ENCODE peak calls at places on chromosomes 1 and 21, in seven cellular contexts. S is IMR-90, W is cardiac muscle cell, U is PC-9, N is stomach, M is Caco-2, G is transverse colon. Q is an unnamed sample.

GRCh38 chr1:232426801-232427200 is 203.1 kb downstream of the SIPA1L2 start:
- DNase-seq in U (no peak), M (no peak), N (no peak), G (no peak), W (no peak), S (peak; percentile 83), Q (no peak)

GRCh38 chr1:52748119-52748518 is 21.9 kb downstream of the ZYG11B start:
- DNase-seq in U (no peak), M (no peak), W (peak; percentile 19), G (no peak), S (no peak), N (no peak), Q (no peak)

GRCh38 chr1:6587261-6588005 is 7.6 kb downstream of the ZBTB48 start:
- DNase-seq in M (no peak), U (no peak), N (peak; percentile 57), W (no peak), G (no peak), S (no peak), Q (no peak)

GRCh38 chr1:39525366-39526165 is 34.1 kb downstream of the BMP8A start:
- DNase-seq in S (no peak), N (peak; percentile 40), U (no peak), W (no peak), M (no peak), G (peak; percentile 68), Q (no peak)

GRCh38 chr1:34884961-34885360 is 25.4 kb upstream of the SMIM12 start:
- DNase-seq in N (no peak), M (peak; percentile 38), S (no peak), G (no peak), U (no peak), W (no peak), Q (no peak)

GRCh38 chr1:41799723-41800122 is 119.0 kb downstream of the HIVEP3 start:
- DNase-seq in G (no peak), W (peak; percentile 16), U (no peak), N (no peak), S (peak; percentile 51), M (no peak), Q (no peak)

GRCh38 chr1:3007298-3008147 is 13.7 kb upstream of the ACTRT2 start:
- DNase-seq in G (no peak), W (no peak), S (no peak), M (no peak), N (no peak), U (no peak), Q (no peak)

GRCh38 chr1:64679177-64679576 is 65.7 kb upstream of the RAVER2 start:
- DNase-seq in S (no peak), W (no peak), G (no peak), M (no peak), U (no peak), N (no peak), Q (no peak)

GRCh38 chr1:9882296-9882944 is 27.6 kb downstream of the CTNNBIP1 start:
- DNase-seq in M (no peak), U (no peak), N (no peak), W (no peak), S (no peak), G (no peak), Q (no peak)

GRCh38 chr1:2289607-2290006 is 61.5 kb downstream of the SKI start:
- DNase-seq in M (no peak), G (no peak), W (peak; percentile 56), N (no peak), U (no peak), S (no peak), Q (no peak)

GRCh38 chr1:201536542-201536941 is 2.4 kb upstream of the NAV1 start:
- DNase-seq in W (peak; percentile 75), U (peak; percentile 64), M (no peak), N (no peak), G (peak; percentile 43), S (peak; percentile 92), Q (no peak)

GRCh38 chr1:59478822-59479221 is 181.9 kb downstream of the FGGY start:
- DNase-seq in G (no peak), N (no peak), M (no peak), S (no peak), W (no peak), U (no peak), Q (no peak)

GRCh38 chr1:76093931-76094330 is 19.4 kb downstream of the ST6GALNAC3 start:
- DNase-seq in U (no peak), W (no peak), S (no peak), N (no peak), G (no peak), M (no peak), Q (no peak)

GRCh38 chr1:228097333-228098081 is 5.6 kb downstream of the C1orf35 start:
- DNase-seq in M (no peak), U (no peak), S (no peak), G (no peak), N (peak; percentile 21), W (no peak), Q (no peak)

GRCh38 chr1:83756984-83757717 is 241.8 kb downstream of the TTLL7 start:
- DNase-seq in G (no peak), W (no peak), N (no peak), M (no peak), S (no peak), U (no peak), Q (no peak)

GRCh38 chr21:43287111-43287973 is 118.5 kb downstream of the CRYAA start:
- DNase-seq in G (peak; percentile 60), N (peak; percentile 44), M (no peak), S (no peak), W (no peak), U (peak; percentile 86), Q (no peak)

GRCh38 chr1:6025269-6026094 is 20.2 kb upstream of the KCNAB2 start:
- DNase-seq in S (peak; percentile 21), G (no peak), M (peak; percentile 24), U (peak; percentile 38), W (no peak), N (no peak), Q (no peak)

GRCh38 chr1:170692866-170693575 is 29.1 kb downstream of the PRRX1 start:
- DNase-seq in N (no peak), M (no peak), S (peak; percentile 91), U (no peak), G (no peak), W (peak; percentile 87), Q (no peak)

GRCh38 chr1:231807498-231807897 is 180.9 kb downstream of the DISC1 start:
- DNase-seq in N (no peak), M (no peak), S (no peak), G (no peak), U (no peak), W (no peak), Q (no peak)

GRCh38 chr21:23579573-23579972 is 2027.7 kb downstream of the MRPL39 start:
- DNase-seq in M (no peak), W (no peak), S (no peak), N (no peak), U (no peak), G (no peak), Q (no peak)

GRCh38 chr21:23585419-23585818 is 2021.9 kb downstream of the MRPL39 start:
- DNase-seq in U (no peak), W (no peak), G (no peak), N (no peak), M (no peak), S (no peak), Q (no peak)
- H3K36me3 ChIP-seq in U (no peaks in the 10 kb centered on the region), W (no peaks in the 10 kb centered on the region), G (no peaks in the 10 kb centered on the region), N (no peaks in the 10 kb centered on the region), M (no peaks in the 10 kb centered on the region), S (no peaks in the 10 kb centered on the region), Q (no peaks in the 10 kb centered on the region)

GRCh38 chr1:161864577-161864976 is 98.5 kb downstream of the ATF6 start:
- DNase-seq in W (peak; percentile 55), M (peak; percentile 15), N (no peak), G (no peak), U (no peak), S (peak; percentile 51), Q (no peak)
- TF ChIP-seq CTCF in W (peak; percentile 44), M (peak; percentile 60), N (no peak), G (no peak), U (no peak), S (peak; percentile 56), Q (no peak)

DNA sequence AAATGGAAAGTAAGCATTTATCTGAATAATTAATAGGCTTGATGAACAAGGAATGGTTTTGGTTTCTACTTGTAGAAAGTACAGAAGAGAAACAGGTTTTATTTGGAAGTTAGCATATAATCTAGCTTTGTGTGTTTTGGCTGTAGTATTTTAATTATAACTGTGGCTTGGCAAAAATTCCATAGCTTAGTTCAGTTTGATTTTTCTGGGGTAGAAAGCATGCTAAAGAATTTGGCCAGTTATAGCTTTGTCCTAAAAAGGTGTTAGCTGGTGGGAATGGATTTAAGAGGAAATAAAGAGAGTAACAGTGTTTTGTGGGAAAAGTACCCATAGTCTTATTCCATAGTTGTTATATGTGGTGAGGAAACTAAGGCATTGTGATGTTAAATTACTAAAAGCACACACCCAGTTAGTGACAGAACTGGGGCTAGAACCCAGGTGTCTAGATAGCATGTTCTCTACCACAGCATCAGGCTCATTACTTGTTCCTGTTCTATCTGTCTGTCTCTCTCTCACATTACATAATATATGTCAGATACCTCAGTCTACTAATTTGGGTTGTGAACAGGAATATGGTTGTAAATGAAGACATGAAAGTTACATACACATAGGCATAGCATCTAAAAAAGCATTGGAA is 55.0 kb downstream of the MPZL1 start:
- DNase-seq in S (no peak), U (no peak), N (no peak), M (no peak), W (no peak), G (no peak), Q (no peak)
- H3K36me3 ChIP-seq in S (peaks cover 14% of the 10 kb centered on the region), U (peaks cover 42% of the 10 kb centered on the region), N (peaks cover 68% of the 10 kb centered on the region), M (peaks cover 5% of the 10 kb centered on the region), W (peaks cover 31% of the 10 kb centered on the region), G (peaks cover 16% of the 10 kb centered on the region), Q (no peaks in the 10 kb centered on the region)

DNA sequence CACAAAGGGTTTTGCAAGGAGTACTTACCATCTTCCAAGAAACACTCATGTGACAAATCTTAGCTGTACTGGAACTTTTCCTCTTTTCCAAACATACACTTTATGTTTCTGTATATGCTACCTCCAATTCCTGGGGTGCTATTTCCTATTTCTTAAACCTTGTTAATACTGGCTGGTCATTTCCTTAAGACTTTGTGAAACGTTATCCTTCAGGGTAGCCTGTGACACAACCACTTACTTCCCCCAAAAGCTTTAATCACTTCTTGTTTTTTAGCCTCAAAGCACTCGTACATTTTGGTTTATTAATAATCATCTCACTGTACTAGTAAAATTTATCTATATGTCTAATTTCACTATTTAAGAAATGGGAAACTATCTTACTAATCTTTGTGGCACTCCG is 39.4 kb downstream of the OR10Z1 start:
- DNase-seq in S (no peak), N (no peak), W (no peak), U (no peak), M (no peak), G (no peak), Q (no peak)
- TF ChIP-seq CTCF in S (no peak), N (no peak), W (no peak), U (no peak), M (no peak), G (no peak), Q (no peak)

DNA sequence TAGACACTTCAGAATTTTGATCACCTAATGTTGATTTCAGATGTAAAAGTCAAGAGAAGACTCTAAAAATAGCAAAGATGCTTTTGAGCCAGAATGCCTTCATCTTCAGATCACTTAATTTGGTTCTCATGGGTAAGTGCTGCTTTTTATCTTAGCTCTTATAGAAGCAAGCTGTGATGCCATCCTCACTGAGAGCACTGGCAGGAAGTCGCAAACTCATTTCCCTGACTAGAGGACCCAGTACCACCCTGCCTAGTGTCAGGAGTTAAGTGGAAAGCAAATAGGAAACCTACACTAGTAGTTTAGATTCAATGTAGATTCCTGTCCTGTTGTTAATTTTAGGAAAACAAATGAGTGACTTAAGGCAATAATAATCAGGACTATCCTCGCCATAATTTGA is 12.1 kb downstream of the IFNAR2 start:
- DNase-seq in G (no peak), W (no peak), N (no peak), S (no peak), M (no peak), U (no peak), Q (no peak)
- H3K36me3 ChIP-seq in G (peaks cover 7% of the 10 kb centered on the region), W (peaks cover 7% of the 10 kb centered on the region), N (peaks cover 32% of the 10 kb centered on the region), S (peaks cover 17% of the 10 kb centered on the region), M (no peaks in the 10 kb centered on the region), U (no peaks in the 10 kb centered on the region), Q (peaks cover 4% of the 10 kb centered on the region)